ENCODE peak calls at places on chromosomes 1 and 21, in four cellular contexts. Q is HCT116, P is SK-N-SH, K is H1. O is an unnamed sample.

GRCh38 chr1:8712413-8713229 is 104.8 kb downstream of the RERE start:
- DNase-seq in Q (no peak), P (no peak), K (no peak), O (no peak)

GRCh38 chr1:245056913-245057312 is 97.9 kb upstream of the KIF26B start:
- DNase-seq in Q (no peak), P (no peak), K (peak), O (no peak)

GRCh38 chr1:119713538-119714456 is 2.1 kb downstream of the PHGDH start:
- DNase-seq in Q (no peak), P (no peak), K (no peak), O (no peak)

GRCh38 chr1:119431836-119432235 is 16.9 kb downstream of the HSD3B2 start:
- DNase-seq in Q (no peak), P (no peak), K (no peak), O (no peak)

GRCh38 chr1:205588691-205589445 is 42.9 kb downstream of the ELK4 start:
- DNase-seq in Q (no peak), P (no peak), K (peak), O (no peak)

GRCh38 chr1:156389311-156389710 is 20.3 kb downstream of the RHBG start:
- DNase-seq in Q (no peak), P (no peak), K (no peak), O (no peak)

GRCh38 chr1:12215562-12215961 is 14.3 kb upstream of the VPS13D start:
- DNase-seq in Q (no peak), P (no peak), K (no peak), O (no peak)

GRCh38 chr21:39125752-39126485 is 57.3 kb downstream of the PSMG1 start:
- DNase-seq in Q (peak), P (peak), K (peak), O (peak)

GRCh38 chr21:45465105-45465504 is 60.1 kb downstream of the COL18A1 start:
- DNase-seq in Q (no peak), P (no peak), K (no peak), O (no peak)

GRCh38 chr1:19799877-19800804 is at the start of gene TMCO4:
- DNase-seq in Q (no peak), P (peak), K (no peak), O (peak)

GRCh38 chr1:117413412-117413811 is 46.2 kb downstream of the MAN1A2 start:
- DNase-seq in Q (no peak), P (no peak), K (no peak), O (no peak)

GRCh38 chr1:2777428-2778219 is 23.9 kb downstream of the TTC34 start:
- DNase-seq in Q (no peak), P (no peak), K (no peak), O (no peak)

GRCh38 chr1:157878059-157878458 is 36.5 kb upstream of the CD5L start:
- DNase-seq in Q (peak), P (peak), K (no peak), O (peak)

GRCh38 chr21:44087426-44088400 is 19.5 kb upstream of the PWP2 start:
- DNase-seq in Q (no peak), P (no peak), K (peak), O (no peak)

GRCh38 chr1:151990856-151991198 is 2.8 kb downstream of the S100A10 start:
- DNase-seq in Q (no peak), P (no peak), K (no peak), O (peak)

GRCh38 chr1:87718241-87718950 is 389.7 kb downstream of the LMO4 start:
- DNase-seq in Q (no peak), P (no peak), K (no peak), O (no peak)

GRCh38 chr1:42195841-42196240 is 31.3 kb upstream of the GUCA2A start:
- DNase-seq in Q (no peak), P (no peak), K (no peak), O (no peak)

GRCh38 chr1:215416497-215416896 is 150.6 kb upstream of the KCTD3 start:
- DNase-seq in Q (no peak), P (no peak), K (no peak), O (no peak)

GRCh38 chr1:245160288-245160687 is 5.5 kb downstream of the KIF26B start:
- DNase-seq in Q (no peak), P (no peak), K (no peak), O (no peak)

GRCh38 chr1:232880354-232880753 is 70.1 kb upstream of the NTPCR start:
- DNase-seq in Q (peak), P (peak), K (peak), O (peak)

GRCh38 chr1:237141471-237141870 is 99.5 kb downstream of the RYR2 start:
- DNase-seq in Q (no peak), P (no peak), K (no peak), O (no peak)

GRCh38 chr1:235858784-235859183 is 7.9 kb downstream of the LYST start:
- DNase-seq in Q (no peak), P (no peak), K (no peak), O (no peak)

GRCh38 chr1:241229216-241229615 is 127.8 kb downstream of the RGS7 start:
- DNase-seq in Q (no peak), P (no peak), K (no peak), O (peak)

GRCh38 chr1:16612332-16613172 is 812 bp downstream of the NBPF1 start:
- DNase-seq in Q (no peak), P (peak), K (peak), O (peak)

GRCh38 chr21:25870084-25870483 is 135.3 kb downstream of the GABPA start:
- DNase-seq in Q (no peak), P (no peak), K (no peak), O (no peak)

GRCh38 chr1:227428803-227429202 is 110.5 kb upstream of the CDC42BPA start:
- DNase-seq in Q (no peak), P (no peak), K (no peak), O (peak)
- TF ChIP-seq JUND in Q (no peak), P (no peak), K (no peak), O (peak)

GRCh38 chr1:110674337-110675059 is at the start of gene KCNA3:
- DNase-seq in Q (no peak), P (peak), K (peak), O (no peak)
- TF ChIP-seq JUND in Q (no peak), P (no peak), K (no peak), O (no peak)

DNA sequence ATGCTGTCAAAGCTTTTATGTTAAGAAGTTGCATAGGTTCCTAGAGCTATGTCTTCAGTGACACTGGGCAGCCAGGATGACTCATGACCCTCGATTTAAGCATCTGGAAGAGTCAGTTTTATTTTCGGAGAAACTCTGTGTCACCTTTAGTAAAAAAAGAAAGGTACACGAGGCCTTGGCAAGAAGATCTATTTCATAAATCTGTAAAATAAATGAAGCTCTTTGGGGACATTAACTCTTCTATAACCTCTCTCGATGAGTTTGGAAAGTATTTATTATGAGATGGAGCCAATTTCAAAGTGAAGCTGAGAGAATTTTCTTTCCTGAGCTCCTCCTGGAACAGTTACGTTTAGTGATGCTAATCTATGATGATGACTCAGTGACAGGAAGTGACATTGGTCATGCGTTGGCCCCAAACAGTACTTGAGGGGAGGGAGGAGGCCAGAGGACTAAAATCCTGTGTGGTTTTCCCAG is 156.5 kb downstream of the HLX start:
- DNase-seq in Q (no peak), P (no peak), K (no peak), O (no peak)
- TF ChIP-seq JUND in Q (no peak), P (peak), K (no peak), O (no peak)

GRCh38 chr1:231467986-231468385 is 45.9 kb upstream of the EGLN1 start:
- DNase-seq in Q (no peak), P (no peak), K (no peak), O (no peak)

GRCh38 chr1:231460614-231461013 is 38.5 kb upstream of the EGLN1 start:
- DNase-seq in Q (no peak), P (no peak), K (no peak), O (no peak)

GRCh38 chr1:231463541-231463940 is 41.5 kb upstream of the EGLN1 start:
- DNase-seq in Q (no peak), P (no peak), K (no peak), O (no peak)

GRCh38 chr1:231465051-231465450 is 43.0 kb upstream of the EGLN1 start:
- DNase-seq in Q (no peak), P (no peak), K (no peak), O (no peak)
- TF ChIP-seq JUND in Q (no peak), P (no peak), K (no peak), O (no peak)

DNA sequence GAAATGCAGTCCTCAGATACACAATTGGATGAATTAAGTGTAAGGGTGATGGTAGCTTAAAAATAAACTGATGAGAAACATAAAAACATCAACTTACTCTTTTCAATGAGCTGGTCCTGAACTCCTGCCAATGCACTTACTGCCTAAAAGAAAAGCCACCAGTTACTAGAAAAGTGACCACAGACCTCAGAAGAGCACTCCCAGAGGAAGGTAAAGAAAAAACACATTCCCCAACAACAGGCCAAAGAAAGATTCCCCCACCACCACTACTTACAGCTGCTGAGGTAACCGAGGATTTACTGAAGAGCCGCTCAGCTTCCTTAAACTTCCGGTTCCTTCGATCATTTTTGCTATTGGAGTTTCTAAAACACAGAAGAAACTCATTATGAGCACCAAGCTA is 5.4 kb downstream of the MEAF6 start:
- DNase-seq in Q (no peak), P (peak), K (no peak), O (peak)
- TF ChIP-seq JUND in Q (no peak), P (no peak), K (no peak), O (no peak)

DNA sequence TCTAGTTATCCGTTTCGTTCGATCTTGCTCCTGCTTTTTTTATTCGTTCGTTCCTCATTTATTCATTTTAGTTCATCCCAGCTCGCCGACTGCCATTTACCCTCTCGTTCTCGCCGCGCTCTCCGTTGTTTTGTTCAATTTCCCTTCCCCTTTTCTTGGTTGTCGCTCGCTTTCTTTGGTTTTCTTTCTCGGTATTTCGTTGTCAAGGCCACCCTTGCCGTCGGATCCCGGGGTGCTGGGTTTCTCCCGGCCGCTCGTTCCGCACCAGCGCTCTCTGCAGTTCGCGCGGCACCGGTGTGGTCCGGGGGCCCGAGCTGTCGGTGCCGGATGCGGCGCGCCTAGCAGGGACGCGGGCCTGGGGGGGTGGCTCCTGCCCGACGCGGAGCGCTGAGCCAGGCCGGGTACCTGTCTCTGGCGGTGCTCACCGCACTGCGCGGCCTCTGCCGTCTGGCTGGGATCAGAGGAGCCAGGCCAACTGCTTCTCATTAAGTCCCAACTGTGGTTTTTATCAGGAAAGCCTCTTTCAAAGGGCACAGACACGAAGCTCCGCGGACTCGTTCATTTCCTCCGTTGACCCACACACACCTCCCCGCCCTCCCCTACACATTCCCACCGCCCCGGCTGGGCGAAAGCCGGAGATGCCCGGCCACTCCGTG is 1.7 kb downstream of the ALX3 start:
- DNase-seq in Q (no peak), P (no peak), K (peak), O (no peak)
- TF ChIP-seq JUND in Q (no peak), P (no peak), K (no peak), O (no peak)

DNA sequence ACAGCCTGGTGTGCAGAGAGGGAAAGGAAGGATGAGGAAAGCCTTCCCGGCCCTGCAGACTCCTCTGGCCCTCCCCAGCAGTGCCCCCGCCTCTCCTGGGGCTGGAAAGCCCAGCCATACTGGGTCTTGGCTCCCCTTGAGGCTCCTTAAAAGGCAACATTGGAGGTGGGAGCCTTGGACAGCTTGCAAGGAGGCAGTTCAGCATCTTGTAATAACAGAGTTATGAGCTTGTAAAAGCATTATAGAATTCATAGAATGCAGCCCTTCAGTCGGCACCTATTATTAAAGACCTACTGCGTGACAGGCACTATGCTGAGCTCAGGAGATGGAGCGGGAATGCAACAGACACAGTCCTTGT is 4.2 kb downstream of the TINAGL1 start:
- DNase-seq in Q (no peak), P (no peak), K (no peak), O (no peak)
- TF ChIP-seq JUND in Q (no peak), P (no peak), K (no peak), O (no peak)